ENCODE peak calls at places on chromosomes 12 and 14, in seven cellular contexts. V, T, B, L, F, K and E are unnamed samples.

GRCh38 chr12:120639771-120640721 is at the start of gene CABP1:
- DNase-seq in V (no peak), T (no peak), B (no peak), L (no peak), F (no peak), K (peak), E (peak)

GRCh38 chr12:2258035-2258434 is 205.2 kb downstream of the CACNA1C start:
- DNase-seq in V (no peak), T (no peak), B (no peak), L (no peak), F (no peak), K (no peak), E (no peak)

GRCh38 chr14:103209054-103209453 is 85.8 kb downstream of the TNFAIP2 start:
- DNase-seq in V (no peak), T (no peak), B (no peak), L (peak), F (no peak), K (no peak), E (no peak)

GRCh38 chr14:99791476-99792283 is 1.5 kb upstream of the EML1 start:
- DNase-seq in V (no peak), T (no peak), B (no peak), L (no peak), F (no peak), K (no peak), E (no peak)

GRCh38 chr12:113463746-113464743 is 7.6 kb downstream of the LHX5 start:
- DNase-seq in V (no peak), T (no peak), B (no peak), L (peak), F (no peak), K (no peak), E (no peak)

GRCh38 chr14:56855891-56856461 is 45.7 kb upstream of the OTX2 start:
- DNase-seq in V (no peak), T (no peak), B (no peak), L (no peak), F (no peak), K (no peak), E (peak)

GRCh38 chr14:101112351-101113107 is 209.0 kb upstream of the RTL1 start:
- DNase-seq in V (no peak), T (no peak), B (no peak), L (no peak), F (no peak), K (no peak), E (no peak)

GRCh38 chr12:67320614-67321305 is 51.6 kb downstream of the CAND1 start:
- DNase-seq in V (no peak), T (peak), B (no peak), L (no peak), F (peak), K (no peak), E (no peak)

GRCh38 chr12:28537474-28537873 is 347.2 kb downstream of the CCDC91 start:
- DNase-seq in V (no peak), T (no peak), B (no peak), L (no peak), F (no peak), K (no peak), E (no peak)

GRCh38 chr14:34710006-34710405 is 4.4 kb downstream of the CFL2 start:
- DNase-seq in V (no peak), T (no peak), B (no peak), L (no peak), F (no peak), K (no peak), E (no peak)

GRCh38 chr14:33940561-33941011 is 10.3 kb downstream of the EGLN3 start:
- DNase-seq in V (no peak), T (no peak), B (no peak), L (no peak), F (no peak), K (no peak), E (no peak)

GRCh38 chr14:64293976-64294671 is at the start of gene ESR2:
- DNase-seq in V (peak), T (peak), B (peak), L (peak), F (no peak), K (no peak), E (no peak)

GRCh38 chr14:23186913-23187654 is 3.6 kb upstream of the SLC7A8 start:
- DNase-seq in V (no peak), T (peak), B (peak), L (peak), F (peak), K (no peak), E (no peak)

GRCh38 chr12:7395950-7396349 is 48.0 kb downstream of the CD163L1 start:
- DNase-seq in V (no peak), T (peak), B (no peak), L (no peak), F (no peak), K (no peak), E (no peak)

GRCh38 chr12:123546281-123546680 is 12.8 kb upstream of the RILPL1 start:
- DNase-seq in V (no peak), T (peak), B (no peak), L (no peak), F (no peak), K (no peak), E (no peak)

GRCh38 chr14:101120636-101121398 is 217.3 kb upstream of the RTL1 start:
- DNase-seq in V (peak), T (no peak), B (peak), L (no peak), F (no peak), K (no peak), E (no peak)

GRCh38 chr12:13713746-13714400 is 267.5 kb downstream of the GRIN2B start:
- DNase-seq in V (no peak), T (no peak), B (no peak), L (peak), F (no peak), K (no peak), E (no peak)

GRCh38 chr12:102344691-102345090 is 135.7 kb downstream of the IGF1 start:
- DNase-seq in V (no peak), T (no peak), B (no peak), L (no peak), F (no peak), K (no peak), E (no peak)

GRCh38 chr14:30221546-30221945 is 293.9 kb upstream of the PRKD1 start:
- DNase-seq in V (no peak), T (no peak), B (no peak), L (no peak), F (no peak), K (no peak), E (no peak)

GRCh38 chr12:127241056-127241830 is 1025.7 kb upstream of the TMEM132C start:
- DNase-seq in V (no peak), T (no peak), B (no peak), L (no peak), F (peak), K (no peak), E (no peak)

GRCh38 chr14:35687335-35687939 is 121.7 kb downstream of the RALGAPA1 start:
- DNase-seq in V (no peak), T (peak), B (no peak), L (peak), F (no peak), K (no peak), E (no peak)

GRCh38 chr14:69606816-69607215 is 4.6 kb upstream of the SUSD6 start:
- DNase-seq in V (no peak), T (no peak), B (no peak), L (no peak), F (no peak), K (no peak), E (no peak)

GRCh38 chr14:23910081-23910875 is 43.3 kb upstream of the DHRS4 start:
- DNase-seq in V (no peak), T (peak), B (no peak), L (peak), F (no peak), K (no peak), E (no peak)

GRCh38 chr12:50690923-50691322 is 73.0 kb upstream of the ATF1 start:
- DNase-seq in V (no peak), T (no peak), B (no peak), L (no peak), F (no peak), K (no peak), E (peak)

GRCh38 chr12:6871052-6871957 is 1.8 kb downstream of the SPSB2 start:
- DNase-seq in V (no peak), T (no peak), B (no peak), L (peak), F (peak), K (no peak), E (no peak)

GRCh38 chr14:103086771-103087342 is 2.8 kb downstream of the LBHD2 start:
- DNase-seq in V (peak), T (no peak), B (no peak), L (no peak), F (no peak), K (no peak), E (no peak)

GRCh38 chr12:70534466-70534865 is 102.8 kb downstream of the PTPRB start:
- DNase-seq in V (no peak), T (no peak), B (no peak), L (no peak), F (no peak), K (no peak), E (no peak)
- H3K27ac ChIP-seq in V (peak), T (no peak), B (no peak), L (no peak), F (no peak), K (no peak), E (peak)

DNA sequence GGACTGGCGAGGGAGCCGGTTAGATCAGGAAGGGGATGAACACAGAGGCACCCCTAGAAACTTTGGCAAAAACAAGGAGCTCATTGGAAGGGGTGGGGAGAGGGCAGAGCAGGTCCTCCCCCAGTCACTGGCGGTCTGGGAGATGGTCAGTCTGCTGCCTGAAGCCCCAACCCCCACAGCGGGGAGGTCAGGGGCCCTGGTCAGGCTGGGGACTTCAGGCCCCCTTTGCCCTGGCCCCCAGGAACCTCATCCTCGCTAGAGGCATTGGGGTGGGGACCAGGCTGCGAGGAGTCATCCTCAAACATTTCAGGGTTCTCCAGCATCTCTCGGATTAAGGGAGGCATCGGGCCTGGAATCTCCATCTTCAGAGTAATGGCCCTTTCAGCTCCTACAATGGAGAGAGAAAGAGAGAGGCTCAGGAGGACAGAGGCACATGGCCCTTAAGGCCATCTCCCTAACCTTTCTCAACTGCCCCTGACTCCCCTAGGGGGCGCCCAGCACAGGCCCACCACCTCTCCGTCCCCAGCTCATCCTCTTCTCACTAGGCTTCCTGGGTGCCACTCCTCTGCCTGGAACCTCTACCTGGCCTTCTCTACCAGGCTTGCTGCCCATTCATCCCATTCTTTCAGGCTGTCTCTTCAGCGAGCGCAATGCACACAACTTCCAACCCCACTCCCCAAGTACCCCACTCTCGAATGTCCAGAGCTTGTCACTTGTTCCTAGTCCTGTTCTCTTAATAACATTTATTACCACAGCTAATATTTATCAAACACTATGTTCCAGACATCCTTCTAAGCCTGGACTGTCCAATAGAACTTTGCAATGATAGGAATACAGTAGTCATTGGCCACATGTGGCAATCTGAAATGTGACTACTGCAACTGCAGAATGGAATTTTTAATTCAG is 4.7 kb upstream of the ITGB7 start:
- DNase-seq in V (no peak), T (no peak), B (peak), L (peak), F (no peak), K (no peak), E (no peak)
- H3K27ac ChIP-seq in V (no peak), T (no peak), B (no peak), L (no peak), F (no peak), K (peak), E (no peak)

GRCh38 chr12:53201639-53202038 is 5.4 kb downstream of the ITGB7 start:
- DNase-seq in V (no peak), T (no peak), B (no peak), L (no peak), F (no peak), K (no peak), E (no peak)

GRCh38 chr12:53199700-53200099 is 7.4 kb downstream of the ITGB7 start:
- DNase-seq in V (no peak), T (no peak), B (no peak), L (no peak), F (no peak), K (no peak), E (no peak)

GRCh38 chr12:53200107-53200457 is 7.0 kb downstream of the ITGB7 start:
- DNase-seq in V (no peak), T (no peak), B (no peak), L (no peak), F (no peak), K (no peak), E (no peak)

GRCh38 chr12:53201170-53201541 is 5.9 kb downstream of the ITGB7 start:
- DNase-seq in V (no peak), T (peak), B (no peak), L (no peak), F (no peak), K (no peak), E (no peak)

GRCh38 chr12:53200458-53201169 is 6.4 kb downstream of the ITGB7 start:
- DNase-seq in V (no peak), T (no peak), B (no peak), L (no peak), F (no peak), K (no peak), E (no peak)
- H3K27ac ChIP-seq in V (no peak), T (no peak), B (no peak), L (no peak), F (no peak), K (peak), E (no peak)

GRCh38 chr14:84454114-84454513 is 1075.8 kb upstream of the FLRT2 start:
- DNase-seq in V (no peak), T (no peak), B (no peak), L (no peak), F (no peak), K (no peak), E (no peak)
- H3K27ac ChIP-seq in V (no peak), T (no peak), B (no peak), L (no peak), F (no peak), K (no peak), E (no peak)

DNA sequence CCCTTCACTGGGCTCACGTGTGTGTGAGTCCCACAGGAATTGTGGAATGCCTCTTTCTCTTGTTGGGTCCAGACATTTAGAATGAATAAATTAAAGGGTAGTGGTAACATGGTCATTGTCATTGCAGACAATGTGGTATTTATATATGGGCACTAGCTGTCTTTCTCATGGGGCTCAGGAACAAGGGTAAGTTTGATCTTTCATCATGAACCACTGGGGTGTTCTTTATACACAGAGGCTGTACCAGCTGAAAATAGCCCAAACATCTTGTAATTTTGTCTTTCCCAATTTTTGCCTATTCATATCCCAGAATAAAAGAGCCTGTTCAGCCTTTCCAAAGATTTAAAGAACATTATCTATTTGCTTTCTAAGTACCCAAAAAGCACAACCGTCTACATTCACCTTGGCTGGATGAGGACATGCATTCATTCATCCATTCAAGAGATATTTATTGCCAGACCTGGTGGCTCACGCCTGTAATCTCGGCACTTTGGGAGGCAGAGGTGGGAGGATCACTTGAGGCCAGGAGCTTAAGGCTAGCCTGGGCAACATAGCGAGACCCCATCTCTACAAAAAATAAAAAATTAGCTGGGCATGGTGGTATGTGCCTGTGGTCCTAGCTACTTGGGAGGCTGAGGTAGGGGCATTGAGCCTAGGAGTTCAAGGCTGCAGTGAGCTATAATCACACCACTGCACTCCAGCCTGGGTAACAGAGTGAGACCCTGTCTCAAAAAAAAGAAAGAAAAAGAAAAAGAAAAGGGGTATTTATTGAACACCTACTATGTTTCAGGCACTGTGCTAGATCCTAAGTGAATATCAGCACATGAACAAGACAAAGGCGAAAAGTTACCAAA is 4.4 kb upstream of the FOS start:
- DNase-seq in V (no peak), T (no peak), B (no peak), L (no peak), F (no peak), K (no peak), E (no peak)
- H3K27ac ChIP-seq in V (peak), T (peak), B (peak), L (no peak), F (no peak), K (peak), E (no peak)

GRCh38 chr12:110575326-110575725 is 7.8 kb downstream of the PPTC7 start:
- DNase-seq in V (no peak), T (no peak), B (no peak), L (peak), F (peak), K (no peak), E (no peak)
- H3K27ac ChIP-seq in V (no peak), T (no peak), B (peak), L (no peak), F (peak), K (no peak), E (no peak)

GRCh38 chr14:68168460-68169109 is 349.0 kb downstream of the RAD51B start:
- DNase-seq in V (no peak), T (no peak), B (no peak), L (no peak), F (no peak), K (no peak), E (no peak)

GRCh38 chr14:68167717-68168087 is 348.1 kb downstream of the RAD51B start:
- DNase-seq in V (no peak), T (no peak), B (no peak), L (no peak), F (no peak), K (no peak), E (no peak)

GRCh38 chr14:68167019-68167716 is 347.6 kb downstream of the RAD51B start:
- DNase-seq in V (no peak), T (no peak), B (no peak), L (no peak), F (no peak), K (no peak), E (no peak)

GRCh38 chr14:68164723-68165122 is 345.1 kb downstream of the RAD51B start:
- DNase-seq in V (no peak), T (no peak), B (no peak), L (peak), F (peak), K (no peak), E (no peak)

DNA sequence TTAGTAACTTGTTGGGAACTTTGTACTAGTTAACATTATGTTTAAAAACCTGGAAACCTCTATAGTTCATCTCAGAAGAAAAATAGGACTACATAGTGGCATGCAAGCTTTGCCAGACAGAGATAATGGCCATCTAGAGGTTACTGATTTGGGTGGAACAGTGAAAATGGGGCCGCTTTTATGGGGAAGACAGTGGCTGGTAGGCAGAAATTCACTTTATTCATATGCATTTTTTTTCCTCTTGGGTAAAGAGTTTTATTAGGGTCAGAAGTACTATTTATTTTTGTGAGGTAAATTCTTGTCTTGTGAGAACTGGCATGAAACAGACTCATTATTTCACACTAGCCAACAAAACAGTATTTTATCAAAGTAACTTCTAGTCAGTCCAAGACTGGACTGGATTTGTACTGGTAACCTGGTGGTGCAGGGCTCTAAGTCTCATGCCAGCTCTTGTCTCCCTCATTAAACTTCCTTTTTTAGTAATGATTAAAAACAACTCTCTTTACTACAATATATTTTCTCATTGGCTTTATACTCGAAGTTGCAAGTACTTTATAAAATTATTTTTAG is 345.8 kb downstream of the RAD51B start:
- DNase-seq in V (no peak), T (no peak), B (no peak), L (peak), F (no peak), K (no peak), E (no peak)
- H3K27ac ChIP-seq in V (no peak), T (no peak), B (peak), L (peak), F (peak), K (no peak), E (no peak)